ENCODE peak calls at places on chromosomes 11 and 22, in ten cellular contexts. P, J, A, G, E, T, O, D, Z and C are unnamed samples.

GRCh38 chr11:33329705-33330329 is 72.6 kb downstream of the HIPK3 start:
- DNase-seq in P (peak), J (no peak), A (peak), G (no peak), E (peak), T (peak), O (peak), D (peak), Z (peak), C (peak)

GRCh38 chr11:129223701-129224149 is 31.6 kb upstream of the ARHGAP32 start:
- DNase-seq in P (no peak), J (no peak), A (no peak), G (no peak), E (peak), T (peak), O (no peak), D (no peak), Z (no peak), C (no peak)

GRCh38 chr22:31750365-31751284 is 693 bp upstream of the PRR14L start:
- DNase-seq in P (no peak), J (no peak), A (no peak), G (no peak), E (no peak), T (no peak), O (no peak), D (no peak), Z (no peak), C (no peak)

GRCh38 chr22:48699531-48699930 is 1128.1 kb downstream of the BRD1 start:
- DNase-seq in P (no peak), J (no peak), A (no peak), G (no peak), E (no peak), T (no peak), O (no peak), D (no peak), Z (no peak), C (no peak)

GRCh38 chr22:38260760-38261477 is 11.9 kb downstream of the TMEM184B start:
- DNase-seq in P (no peak), J (no peak), A (no peak), G (no peak), E (peak), T (peak), O (no peak), D (no peak), Z (no peak), C (no peak)

GRCh38 chr11:109086931-109087330 is 335.1 kb upstream of the C11orf87 start:
- DNase-seq in P (no peak), J (no peak), A (no peak), G (no peak), E (no peak), T (no peak), O (no peak), D (no peak), Z (no peak), C (no peak)

GRCh38 chr22:30004101-30004500 is 76.2 kb upstream of the HORMAD2 start:
- DNase-seq in P (no peak), J (no peak), A (no peak), G (no peak), E (no peak), T (peak), O (no peak), D (no peak), Z (no peak), C (no peak)

GRCh38 chr11:76795285-76795935 is 12.3 kb downstream of the TSKU start:
- DNase-seq in P (no peak), J (no peak), A (no peak), G (no peak), E (no peak), T (no peak), O (no peak), D (no peak), Z (peak), C (no peak)

GRCh38 chr11:65165847-65166317 is 4.2 kb upstream of the SPDYC start:
- DNase-seq in P (no peak), J (no peak), A (no peak), G (no peak), E (no peak), T (peak), O (no peak), D (no peak), Z (no peak), C (no peak)

GRCh38 chr11:67302571-67303131 is 679 bp upstream of the SSH3 start:
- DNase-seq in P (peak), J (no peak), A (peak), G (no peak), E (no peak), T (peak), O (no peak), D (no peak), Z (no peak), C (no peak)

GRCh38 chr11:6405039-6405667 is 13.7 kb downstream of the APBB1 start:
- DNase-seq in P (peak), J (no peak), A (no peak), G (no peak), E (no peak), T (no peak), O (no peak), D (no peak), Z (no peak), C (no peak)

GRCh38 chr11:76617553-76618265 is 52.8 kb downstream of the LRRC32 start:
- DNase-seq in P (no peak), J (no peak), A (no peak), G (no peak), E (peak), T (peak), O (no peak), D (no peak), Z (no peak), C (no peak)

GRCh38 chr11:126358763-126359160 is 3.3 kb downstream of the ST3GAL4 start:
- DNase-seq in P (no peak), J (peak), A (no peak), G (no peak), E (no peak), T (no peak), O (no peak), D (no peak), Z (peak), C (no peak)

GRCh38 chr11:19530505-19530904 is 182.1 kb upstream of the NAV2 start:
- DNase-seq in P (no peak), J (no peak), A (no peak), G (no peak), E (no peak), T (no peak), O (peak), D (no peak), Z (no peak), C (no peak)